ENCODE peak calls at places on chromosomes 12 and 14, in ten cellular contexts. E is CD4-positive, alpha-beta T cell; H is CD4-positive, alpha-beta memory T cell; Y is OCI-LY7; X is CD4-positive, CD25-positive, alpha-beta regulatory T cell; F is transverse colon; O is IMR-90; D is pancreas; N is tibial nerve; C is CD8-positive, alpha-beta memory T cell. L is an unnamed sample.

GRCh38 chr14:106556665-106557289 is 1030.4 kb downstream of the TMEM121 start:
- DNase-seq in X (peak), Y (peak), D (peak), H (peak), N (no peak), O (no peak), F (peak), E (peak), C (peak), L (no peak)

GRCh38 chr12:20865873-20866272 is 55.4 kb downstream of the SLCO1B3 start:
- DNase-seq in N (no peak), Y (no peak), X (no peak), F (no peak), C (no peak), E (no peak), D (no peak), O (no peak), H (no peak), L (no peak)

GRCh38 chr14:82387699-82388098 is 854.0 kb upstream of the SEL1L start:
- DNase-seq in N (no peak), Y (no peak), X (no peak), F (no peak), C (no peak), O (no peak), H (no peak), D (no peak), E (no peak), L (peak)

GRCh38 chr14:91374897-91375747 is 42.5 kb downstream of the CCDC88C start:
- DNase-seq in H (peak), E (peak), D (peak), X (no peak), Y (peak), C (no peak), O (no peak), F (no peak), N (no peak), L (no peak)

GRCh38 chr14:91883770-91884169 is 16.4 kb upstream of the TC2N start:
- DNase-seq in F (no peak), C (no peak), E (no peak), O (no peak), N (peak), D (no peak), H (no peak), X (no peak), Y (no peak), L (no peak)

GRCh38 chr12:76890407-76891143 is 11.8 kb upstream of the CSRP2 start:
- DNase-seq in D (no peak), O (no peak), X (no peak), F (no peak), H (no peak), C (no peak), Y (no peak), E (no peak), N (no peak), L (no peak)

GRCh38 chr12:109111775-109112491 is 4.5 kb upstream of the ACACB start:
- DNase-seq in N (peak), E (peak), H (peak), X (peak), F (peak), Y (peak), C (peak), O (peak), D (peak), L (peak)

GRCh38 chr14:20679907-20680306 is 4.5 kb upstream of the RNASE4 start:
- DNase-seq in O (peak), H (no peak), F (no peak), X (peak), D (no peak), E (no peak), C (no peak), N (no peak), Y (no peak), L (peak)

GRCh38 chr12:111068281-111068680 is 147.9 kb upstream of the MYL2 start:
- DNase-seq in N (no peak), D (no peak), C (no peak), H (peak), X (no peak), F (no peak), Y (no peak), E (peak), O (no peak), L (no peak)

GRCh38 chr12:43462741-43463140 is 89.3 kb downstream of the ADAMTS20 start:
- DNase-seq in O (no peak), H (no peak), N (no peak), D (no peak), Y (no peak), F (no peak), X (no peak), C (no peak), E (no peak), L (no peak)

GRCh38 chr14:62409909-62410308 is 635.3 kb downstream of the KCNH5 start:
- DNase-seq in H (no peak), N (no peak), X (no peak), Y (no peak), E (no peak), C (no peak), D (no peak), F (no peak), O (peak), L (no peak)

GRCh38 chr12:113396828-113397496 is 6.7 kb downstream of the SDS start:
- DNase-seq in C (no peak), E (no peak), X (no peak), H (no peak), Y (no peak), N (no peak), F (no peak), O (no peak), D (no peak), L (peak)

GRCh38 chr12:93173178-93173957 is 204.4 kb upstream of the NUDT4 start:
- DNase-seq in X (no peak), E (no peak), F (no peak), Y (no peak), D (no peak), O (peak), C (no peak), N (no peak), H (no peak), L (no peak)

GRCh38 chr12:128783129-128783574 is 40.6 kb downstream of the SLC15A4 start:
- DNase-seq in C (peak), D (no peak), X (no peak), F (no peak), E (no peak), O (peak), H (peak), Y (no peak), N (no peak), L (no peak)

GRCh38 chr14:58298477-58298879 is at the start of gene ARID4A:
- DNase-seq in D (peak), O (no peak), Y (no peak), C (peak), E (peak), H (no peak), X (no peak), N (peak), F (peak), L (peak)

GRCh38 chr14:100989924-100990323 is 86.4 kb upstream of the RTL1 start:
- DNase-seq in C (no peak), H (no peak), F (no peak), E (no peak), D (no peak), Y (no peak), N (no peak), X (no peak), O (peak), L (no peak)

GRCh38 chr12:106288510-106289195 is 13.9 kb upstream of the TCP11L2 start:
- DNase-seq in E (no peak), F (no peak), H (no peak), O (peak), D (no peak), X (no peak), Y (no peak), N (no peak), C (no peak), L (no peak)

GRCh38 chr14:91606851-91607250 is 96.7 kb upstream of the PPP4R3A start:
- DNase-seq in D (no peak), X (no peak), F (no peak), E (no peak), C (no peak), Y (no peak), N (no peak), O (no peak), H (no peak), L (no peak)

GRCh38 chr12:105226219-105226618 is 9.8 kb downstream of the APPL2 start:
- DNase-seq in C (no peak), F (peak), Y (no peak), O (peak), N (peak), D (no peak), H (no peak), E (no peak), X (no peak), L (peak)

GRCh38 chr12:89933911-89934310 is 225.3 kb upstream of the ATP2B1 start:
- DNase-seq in D (no peak), F (no peak), O (peak), N (no peak), E (no peak), Y (no peak), X (no peak), C (no peak), H (no peak), L (no peak)

GRCh38 chr14:54447231-54447692 is 6.1 kb upstream of the CNIH1 start:
- DNase-seq in N (no peak), O (peak), H (no peak), X (no peak), C (no peak), Y (no peak), E (no peak), D (no peak), F (peak), L (no peak)

GRCh38 chr12:115771065-115771464 is 506.4 kb downstream of the MED13L start:
- DNase-seq in E (no peak), D (no peak), N (no peak), F (no peak), C (no peak), X (no peak), H (no peak), Y (no peak), O (no peak), L (no peak)

GRCh38 chr12:2641761-2642160 is 153.0 kb upstream of the FKBP4 start:
- DNase-seq in Y (no peak), H (no peak), F (peak), E (no peak), D (no peak), O (no peak), C (no peak), N (no peak), X (no peak), L (no peak)

GRCh38 chr14:103856105-103856504 is 8.7 kb upstream of the PPP1R13B start:
- DNase-seq in C (no peak), N (no peak), O (no peak), F (no peak), Y (no peak), H (no peak), E (no peak), D (no peak), X (no peak), L (no peak)

GRCh38 chr12:25041006-25041741 is 92.3 kb upstream of the BCAT1 start:
- DNase-seq in N (no peak), E (no peak), D (no peak), X (no peak), H (no peak), C (no peak), Y (no peak), O (no peak), F (no peak), L (no peak)

GRCh38 chr12:54126696-54127537 is 61.9 kb downstream of the SMUG1 start:
- DNase-seq in O (no peak), Y (no peak), N (peak), D (peak), E (no peak), X (no peak), H (no peak), F (peak), C (no peak), L (no peak)

GRCh38 chr12:32139064-32139421 is 32.4 kb downstream of the BICD1 start:
- DNase-seq in C (no peak), E (no peak), X (no peak), O (peak), H (peak), D (no peak), F (peak), Y (peak), N (no peak), L (peak)

GRCh38 chr12:54394281-54394719 is 9.8 kb upstream of the ZNF385A start:
- DNase-seq in E (no peak), F (peak), H (peak), Y (peak), N (no peak), C (no peak), D (no peak), O (peak), X (no peak), L (peak)

GRCh38 chr14:50775357-50775756 is 55.6 kb downstream of the NIN start:
- DNase-seq in F (no peak), Y (no peak), D (no peak), X (no peak), H (no peak), E (no peak), O (peak), C (no peak), N (no peak), L (no peak)

GRCh38 chr12:6383572-6384498 is at the start of gene LTBR:
- DNase-seq in H (no peak), E (no peak), C (no peak), N (peak), X (no peak), D (peak), F (peak), Y (no peak), O (peak), L (peak)

GRCh38 chr12:11763760-11764520 is 114.5 kb downstream of the ETV6 start:
- DNase-seq in E (no peak), C (no peak), Y (no peak), X (no peak), D (no peak), O (peak), F (no peak), N (no peak), H (no peak), L (no peak)

GRCh38 chr12:4909734-4910501 is at the start of gene KCNA1:
- DNase-seq in X (no peak), C (no peak), O (no peak), F (no peak), E (no peak), D (peak), N (no peak), H (no peak), Y (no peak), L (peak)

GRCh38 chr14:91879196-91879595 is 11.9 kb upstream of the TC2N start:
- DNase-seq in Y (no peak), H (no peak), N (no peak), X (no peak), F (no peak), C (no peak), O (no peak), E (no peak), D (no peak), L (no peak)

GRCh38 chr12:64145226-64145625 is 76.9 kb downstream of the KICS2 start:
- DNase-seq in N (no peak), Y (no peak), H (no peak), F (no peak), C (no peak), D (no peak), O (no peak), X (no peak), E (no peak), L (no peak)

GRCh38 chr12:15650399-15651128 is 138.6 kb downstream of the EPS8 start:
- DNase-seq in D (no peak), X (no peak), E (no peak), N (no peak), C (no peak), Y (no peak), F (no peak), O (no peak), H (no peak), L (no peak)

GRCh38 chr12:19200261-19200660 is 70.7 kb downstream of the PLEKHA5 start:
- DNase-seq in Y (no peak), D (no peak), N (no peak), C (no peak), X (no peak), H (no peak), F (no peak), O (peak), E (no peak), L (no peak)

GRCh38 chr12:14327717-14328116 is 37.8 kb upstream of the ATF7IP start:
- DNase-seq in X (no peak), C (no peak), H (no peak), Y (no peak), O (peak), F (no peak), E (no peak), N (no peak), D (no peak), L (no peak)

DNA sequence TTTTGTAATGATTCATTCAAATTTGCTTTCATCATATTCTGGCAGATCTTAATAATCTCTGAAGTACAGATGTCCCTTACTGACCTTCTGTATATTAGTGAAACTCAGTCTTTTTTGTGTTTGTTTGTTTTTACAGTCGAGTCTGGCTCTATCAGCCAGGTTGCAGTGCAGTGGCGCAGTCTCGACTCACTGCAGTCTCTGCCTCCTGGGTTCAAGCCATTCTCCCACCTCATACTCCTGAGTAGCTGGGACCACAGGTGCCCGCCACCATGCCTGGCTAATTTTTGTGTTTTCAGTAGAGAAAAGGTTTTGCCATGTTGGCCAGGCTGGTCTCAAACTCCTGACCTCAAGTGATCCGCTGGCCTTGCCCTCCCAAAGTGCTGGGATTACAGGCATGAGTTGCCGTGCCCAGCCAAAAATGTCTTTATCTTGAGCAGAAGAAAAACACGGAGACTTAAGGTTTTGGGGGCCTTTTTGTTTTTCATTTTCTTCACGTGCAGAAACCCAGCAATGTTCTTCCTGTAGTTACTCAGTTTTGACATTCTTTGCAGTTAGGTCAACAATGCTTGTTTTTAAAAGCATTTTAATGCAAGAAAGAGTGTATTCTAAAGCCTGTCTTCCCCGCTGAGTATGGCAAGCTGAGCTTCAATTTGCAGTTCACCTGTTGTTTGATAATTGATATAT is 79.5 kb downstream of the FAR2 start:
- DNase-seq in F (no peak), C (no peak), H (no peak), Y (no peak), D (no peak), N (no peak), E (no peak), O (no peak), X (no peak), L (no peak)
- H3K27ac ChIP-seq in F (no peak), C (no peak), H (no peak), Y (no peak), D (no peak), N (no peak), E (no peak), O (no peak), X (no peak), L (no peak)

GRCh38 chr14:22544406-22544805 is 44.6 kb downstream of the DAD1 start:
- DNase-seq in Y (no peak), D (no peak), F (no peak), N (no peak), H (no peak), X (no peak), E (no peak), O (no peak), C (no peak), L (no peak)

GRCh38 chr14:22546722-22547071 is 42.3 kb downstream of the DAD1 start:
- DNase-seq in O (no peak), C (no peak), N (no peak), X (no peak), E (no peak), F (no peak), H (no peak), Y (no peak), D (no peak), L (no peak)

GRCh38 chr14:22545842-22546721 is 42.9 kb downstream of the DAD1 start:
- DNase-seq in H (no peak), Y (no peak), X (no peak), F (no peak), N (no peak), E (no peak), D (no peak), C (peak), O (peak), L (no peak)

GRCh38 chr14:22547309-22547947 is 41.6 kb downstream of the DAD1 start:
- DNase-seq in E (no peak), X (no peak), O (no peak), Y (no peak), N (no peak), D (no peak), F (no peak), C (no peak), H (no peak), L (no peak)

DNA sequence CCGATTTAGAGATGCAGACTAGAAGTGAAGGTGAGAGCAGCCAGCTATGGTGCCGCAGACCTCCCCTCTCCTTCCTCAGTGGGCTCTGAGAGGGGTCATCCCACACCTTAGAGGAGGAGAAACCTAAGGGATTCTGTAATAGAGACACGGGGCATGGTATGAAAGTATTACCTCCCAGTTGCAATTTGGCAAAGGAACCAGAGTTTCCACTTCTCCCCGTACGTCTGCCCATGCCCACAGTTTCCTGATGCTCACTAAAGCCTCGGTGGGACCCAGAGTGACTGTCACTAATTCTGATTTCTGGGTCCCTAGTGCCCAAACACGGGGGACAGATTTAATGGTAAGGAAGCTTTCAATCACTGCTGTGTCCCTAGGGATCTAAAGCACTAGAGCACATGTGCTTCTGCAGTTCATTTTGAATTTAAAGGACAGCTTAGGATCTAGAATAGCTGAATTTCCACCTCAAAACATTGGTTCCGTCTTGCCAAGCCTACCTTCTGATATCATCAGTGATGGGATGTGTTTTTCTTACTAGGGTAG is 44.1 kb downstream of the DAD1 start:
- DNase-seq in N (no peak), Y (no peak), O (no peak), F (no peak), H (no peak), C (no peak), D (no peak), E (no peak), X (no peak), L (no peak)
- H3K27ac ChIP-seq in N (no peak), Y (no peak), O (no peak), F (peak), H (peak), C (peak), D (no peak), E (peak), X (peak), L (no peak)

GRCh38 chr12:123363385-123363742 is 1.3 kb downstream of the SBNO1 start:
- DNase-seq in D (no peak), C (no peak), O (peak), E (no peak), X (no peak), F (no peak), H (no peak), N (no peak), Y (peak), L (no peak)
- H3K27ac ChIP-seq in D (no peak), C (peak), O (peak), E (peak), X (peak), F (peak), H (peak), N (peak), Y (peak), L (no peak)

GRCh38 chr12:124557518-124558223 is 9.7 kb downstream of the NCOR2 start:
- DNase-seq in N (no peak), F (no peak), Y (no peak), D (no peak), O (no peak), E (no peak), X (no peak), H (no peak), C (no peak), L (no peak)
- H3K27ac ChIP-seq in N (peak), F (peak), Y (no peak), D (no peak), O (no peak), E (no peak), X (no peak), H (no peak), C (no peak), L (peak)

GRCh38 chr14:77063581-77064289 is 34.3 kb upstream of the CIPC start:
- DNase-seq in C (no peak), Y (no peak), E (no peak), F (no peak), O (peak), X (no peak), D (no peak), H (no peak), N (no peak), L (no peak)

GRCh38 chr14:77062261-77062660 is 33.8 kb upstream of the IRF2BPL start:
- DNase-seq in H (no peak), C (no peak), X (no peak), O (no peak), D (no peak), Y (no peak), F (no peak), E (no peak), N (no peak), L (no peak)

GRCh38 chr14:77058785-77059184 is 30.3 kb upstream of the IRF2BPL start:
- DNase-seq in F (no peak), E (no peak), D (no peak), N (no peak), Y (no peak), O (no peak), H (no peak), C (no peak), X (no peak), L (no peak)

GRCh38 chr14:77059276-77059934 is 30.9 kb upstream of the IRF2BPL start:
- DNase-seq in E (peak), H (peak), O (peak), C (no peak), F (no peak), D (no peak), N (no peak), Y (no peak), X (no peak), L (peak)

DNA sequence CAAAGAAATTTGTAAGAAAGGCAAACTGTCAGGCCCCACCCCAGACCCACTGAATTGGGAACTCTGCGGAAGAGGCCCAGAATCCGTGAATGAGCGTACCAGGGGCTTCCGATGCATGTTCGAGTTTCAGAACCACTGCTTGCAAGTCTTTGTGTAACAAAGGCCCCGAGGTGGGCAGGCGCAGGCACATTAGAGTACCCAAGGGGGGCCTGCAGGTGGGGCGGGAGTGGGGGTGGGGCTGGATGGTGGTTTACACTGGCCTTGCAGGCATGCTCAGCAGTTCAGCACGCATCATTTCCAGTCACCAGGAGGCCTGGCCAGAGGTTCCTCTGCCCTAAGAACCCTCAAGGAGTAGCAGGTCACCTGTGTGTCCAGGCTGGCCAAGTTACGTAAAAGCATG is 33.1 kb upstream of the IRF2BPL start:
- DNase-seq in F (no peak), D (no peak), X (no peak), H (no peak), Y (no peak), C (no peak), N (no peak), O (no peak), E (no peak), L (no peak)
- H3K27ac ChIP-seq in F (no peak), D (no peak), X (no peak), H (no peak), Y (no peak), C (no peak), N (no peak), O (no peak), E (no peak), L (no peak)

L was measured in substantia nigra.